ENCODE peak calls at places on chromosomes 16 and 17, in five cellular contexts. B, P, H, I and D are unnamed samples.

GRCh38 chr17:82375359-82376041 is 3.9 kb downstream of the UTS2R start:
- DNase-seq in P (no peak), I (no peak), B (no peak), H (no peak), D (no peak)

GRCh38 chr16:9050102-9050830 is 41.2 kb upstream of the HAPSTR1 start:
- DNase-seq in P (no peak), B (peak; percentile 10), I (no peak), H (peak; percentile 23), D (no peak)

GRCh38 chr16:57676624-57677085 is 8.5 kb downstream of the ADGRG3 start:
- DNase-seq in I (no peak), H (peak; percentile 8), B (no peak), P (no peak), D (no peak)

GRCh38 chr17:42313773-42314566 is 25.7 kb downstream of the STAT5A start:
- DNase-seq in I (no peak), P (no peak), H (no peak), B (peak; percentile 14), D (no peak)

GRCh38 chr17:64200080-64201042 is 62.7 kb downstream of the TEX2 start:
- DNase-seq in I (peak; percentile 30), H (peak; percentile 47), P (no peak), B (peak; percentile 75), D (no peak)

GRCh38 chr16:89324056-89325010 is 106.8 kb downstream of the ZNF778 start:
- DNase-seq in I (peak; percentile 91), B (peak; percentile 97), P (no peak), H (peak; percentile 65), D (no peak)

GRCh38 chr16:88005148-88005547 is 53.9 kb downstream of the BANP start:
- DNase-seq in B (no peak), I (no peak), H (no peak), P (no peak), D (no peak)

GRCh38 chr16:24700549-24701392 is 28.7 kb upstream of the TNRC6A start:
- DNase-seq in H (peak; percentile 97), I (peak; percentile 98), P (no peak), B (peak; percentile 99), D (no peak)

GRCh38 chr17:80849119-80849518 is 142.5 kb upstream of the CHMP6 start:
- DNase-seq in B (no peak), H (no peak), I (no peak), P (no peak), D (no peak)

GRCh38 chr16:86048882-86049585 is 150.1 kb downstream of the IRF8 start:
- DNase-seq in H (no peak), B (no peak), P (no peak), I (no peak), D (no peak)

GRCh38 chr16:27539636-27540035 is 10.1 kb downstream of the GTF3C1 start:
- DNase-seq in P (no peak), I (no peak), B (no peak), H (no peak), D (no peak)

GRCh38 chr16:55570159-55570558 is 3.7 kb downstream of the CAPNS2 start:
- DNase-seq in I (no peak), P (no peak), H (no peak), B (no peak), D (no peak)

GRCh38 chr17:50815400-50815799 is 20.0 kb upstream of the WFIKKN2 start:
- DNase-seq in I (no peak), H (no peak), B (no peak), P (no peak), D (no peak)

GRCh38 chr17:5219536-5219935 is 15.1 kb downstream of the SCIMP start:
- DNase-seq in P (no peak), B (no peak), I (no peak), H (no peak), D (no peak)

GRCh38 chr16:84616515-84616914 is 1.4 kb downstream of the COTL1 start:
- DNase-seq in B (no peak), H (no peak), I (peak; percentile 29), P (no peak), D (no peak)

GRCh38 chr17:17739388-17740066 is 58.3 kb downstream of the RAI1 start:
- DNase-seq in H (peak; percentile 43), B (peak; percentile 71), I (peak; percentile 60), P (no peak), D (no peak)

GRCh38 chr17:50947844-50948514 is 81.8 kb upstream of the TOB1 start:
- DNase-seq in H (no peak), P (no peak), B (no peak), I (no peak), D (no peak)

GRCh38 chr16:87665193-87665592 is 62.9 kb downstream of the JPH3 start:
- DNase-seq in I (no peak), H (no peak), B (no peak), P (no peak), D (no peak)

GRCh38 chr16:79950932-79951719 is 350.6 kb upstream of the MAF start:
- DNase-seq in I (no peak), B (no peak), P (no peak), H (no peak), D (no peak)

GRCh38 chr16:49344401-49344800 is 29.2 kb upstream of the C16orf78 start:
- DNase-seq in I (no peak), H (no peak), B (no peak), P (no peak), D (no peak)

GRCh38 chr17:69870091-69870530 is 204.9 kb upstream of the KCNJ16 start:
- DNase-seq in P (no peak), B (peak; percentile 94), H (peak; percentile 19), I (peak; percentile 88), D (no peak)

GRCh38 chr16:19583665-19584300 is 28.3 kb downstream of the VPS35L start:
- DNase-seq in H (peak; percentile 71), B (peak; percentile 48), I (peak; percentile 55), P (no peak), D (no peak)

GRCh38 chr16:11635679-11636171 is 32.5 kb upstream of the SNN start:
- DNase-seq in B (no peak), P (no peak), H (no peak), I (no peak), D (no peak)

GRCh38 chr17:21041753-21042433 is 918 bp downstream of the USP22 start:
- DNase-seq in H (peak; percentile 78), I (peak; percentile 79), P (peak; percentile 29), B (peak; percentile 75), D (no peak)

GRCh38 chr16:23670137-23670776 is 8.4 kb upstream of the PLK1 start:
- DNase-seq in P (no peak), I (peak; percentile 85), B (peak; percentile 93), H (peak; percentile 65), D (no peak)

GRCh38 chr16:65283238-65283651 is 161.4 kb upstream of the CDH11 start:
- DNase-seq in P (no peak), B (peak; percentile 68), I (peak; percentile 65), H (no peak), D (no peak)

GRCh38 chr17:32536736-32537646 is 50.2 kb downstream of the CDK5R1 start:
- DNase-seq in B (peak; percentile 55), P (no peak), I (peak; percentile 46), H (peak; percentile 61), D (no peak)

GRCh38 chr16:31099860-31100638 is 5.5 kb upstream of the VKORC1 start:
- DNase-seq in H (peak; percentile 30), I (peak; percentile 36), P (no peak), B (peak; percentile 58), D (no peak)

GRCh38 chr16:30744146-30744545 is 4.1 kb upstream of the PHKG2 start:
- DNase-seq in B (no peak), P (no peak), I (no peak), H (no peak), D (no peak)

GRCh38 chr16:89801800-89802199 is 14.6 kb downstream of the FANCA start:
- DNase-seq in I (no peak), P (no peak), H (peak; percentile 64), B (no peak), D (no peak)

GRCh38 chr17:6249747-6250146 is 179.6 kb downstream of the WSCD1 start:
- DNase-seq in P (no peak), B (no peak), H (no peak), I (no peak), D (no peak)

GRCh38 chr16:765971-766819 is 5.7 kb downstream of the MSLN start:
- DNase-seq in P (no peak), I (no peak), B (no peak), H (no peak), D (no peak)

GRCh38 chr17:17694229-17695081 is 13.2 kb downstream of the RAI1 start:
- DNase-seq in I (peak; percentile 78), B (peak; percentile 78), H (peak; percentile 60), P (peak; percentile 67), D (peak; percentile 20)

GRCh38 chr17:7836596-7837374 is 2.8 kb downstream of the KDM6B start:
- DNase-seq in B (peak; percentile 90), I (peak; percentile 91), H (peak; percentile 98), P (no peak), D (no peak)

GRCh38 chr17:44775838-44776621 is 17.2 kb downstream of the ADAM11 start:
- DNase-seq in P (no peak), H (no peak), I (no peak), B (no peak), D (no peak)